ENCODE peak calls at places on chromosomes 4 and X, in seven cellular contexts. L is prostate gland, X is coronary artery, Y is GM23248, M is stomach, T is lower lobe of right lung, E is lung. V is an unnamed sample.

GRCh38 chr4:85611661-85612060 is 136.7 kb downstream of the ARHGAP24 start:
- DNase-seq in L (no peak), X (no peak), Y (no peak), M (no peak), T (no peak), E (no peak), V (no peak)

GRCh38 chrX:74924449-74925209 is 623 bp downstream of the NEXMIF start:
- DNase-seq in L (peak; percentile 46), X (no peak), Y (peak; percentile 12), M (peak; percentile 59), T (peak; percentile 63), E (peak; percentile 33), V (peak; percentile 45)

GRCh38 chr4:122647656-122648055 is 26.8 kb upstream of the IL21 start:
- DNase-seq in L (no peak), X (no peak), Y (no peak), M (no peak), T (no peak), E (no peak), V (no peak)

GRCh38 chr4:159239534-159239933 is 136.7 kb downstream of the RAPGEF2 start:
- DNase-seq in L (no peak), X (no peak), Y (no peak), M (no peak), T (no peak), E (no peak), V (no peak)

GRCh38 chrX:85020216-85020615 is 16.5 kb downstream of the APOOL start:
- DNase-seq in L (no peak), X (no peak), Y (no peak), M (no peak), T (no peak), E (no peak), V (no peak)

GRCh38 chr4:17111959-17112659 is 213.7 kb upstream of the LDB2 start:
- DNase-seq in L (no peak), X (no peak), Y (peak; percentile 21), M (no peak), T (no peak), E (peak; percentile 26), V (peak; percentile 65)

GRCh38 chrX:111262086-111262485 is 8.2 kb downstream of the CAPN6 start:
- DNase-seq in L (no peak), X (no peak), Y (no peak), M (no peak), T (no peak), E (no peak), V (no peak)

GRCh38 chr4:27148211-27148895 is 287.7 kb downstream of the STIM2 start:
- DNase-seq in L (no peak), X (no peak), Y (peak; percentile 47), M (no peak), T (no peak), E (no peak), V (no peak)

GRCh38 chrX:118519411-118520205 is 24.0 kb downstream of the DOCK11 start:
- DNase-seq in L (no peak), X (no peak), Y (peak; percentile 71), M (no peak), T (no peak), E (no peak), V (no peak)

GRCh38 chr4:73855406-73855805 is 2.3 kb downstream of the PF4V1 start:
- DNase-seq in L (no peak), X (no peak), Y (no peak), M (no peak), T (no peak), E (no peak), V (no peak)

GRCh38 chr4:81676552-81676951 is 204.8 kb upstream of the RASGEF1B start:
- DNase-seq in L (no peak), X (no peak), Y (no peak), M (no peak), T (no peak), E (no peak), V (no peak)
- H3K27ac ChIP-seq in L (no peak overlapping the region), X (no peak overlapping the region), Y (no peak overlapping the region), M (no peak overlapping the region), T (no peak overlapping the region), E (no peak overlapping the region), V (no peak overlapping the region)

DNA sequence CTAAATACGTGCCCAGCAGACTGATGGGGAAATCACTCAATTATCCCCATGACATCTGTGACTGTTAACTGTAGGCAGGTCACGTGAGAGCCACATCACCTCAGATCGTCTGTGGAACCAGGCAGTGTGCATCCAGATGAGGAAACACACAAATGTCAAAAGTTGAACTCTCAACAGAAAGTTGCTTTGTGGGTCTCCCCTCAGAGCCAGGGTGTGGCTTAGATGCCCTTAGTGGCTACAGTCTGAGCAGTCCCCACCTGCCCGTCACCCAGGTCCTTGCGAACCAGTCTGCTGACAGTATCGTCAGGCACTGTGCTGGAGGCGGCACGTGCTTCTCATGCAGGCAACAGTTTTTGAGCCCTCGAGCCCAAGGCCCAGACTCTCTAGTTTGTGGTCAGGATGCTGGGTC is 10.8 kb downstream of the TMEM187 start:
- DNase-seq in L (no peak), X (no peak), Y (no peak), M (no peak), T (no peak), E (no peak), V (no peak)
- H3K4me3 ChIP-seq in L (no peak overlapping the region), X (no peak overlapping the region), Y (no peak overlapping the region), M (no peak overlapping the region), T (no peak overlapping the region), E (no peak overlapping the region), V (no peak overlapping the region)

GRCh38 chr4:3192188-3192587 is 56.8 kb upstream of the MSANTD1 start:
- DNase-seq in L (no peak), X (peak; percentile 54), Y (no peak), M (no peak), T (no peak), E (no peak), V (no peak)
- H3K27ac ChIP-seq in L (no peak overlapping the region), X (no peak overlapping the region), Y (no peak overlapping the region), M (no peak overlapping the region), T (no peak overlapping the region), E (no peak overlapping the region), V (no peak overlapping the region)

DNA sequence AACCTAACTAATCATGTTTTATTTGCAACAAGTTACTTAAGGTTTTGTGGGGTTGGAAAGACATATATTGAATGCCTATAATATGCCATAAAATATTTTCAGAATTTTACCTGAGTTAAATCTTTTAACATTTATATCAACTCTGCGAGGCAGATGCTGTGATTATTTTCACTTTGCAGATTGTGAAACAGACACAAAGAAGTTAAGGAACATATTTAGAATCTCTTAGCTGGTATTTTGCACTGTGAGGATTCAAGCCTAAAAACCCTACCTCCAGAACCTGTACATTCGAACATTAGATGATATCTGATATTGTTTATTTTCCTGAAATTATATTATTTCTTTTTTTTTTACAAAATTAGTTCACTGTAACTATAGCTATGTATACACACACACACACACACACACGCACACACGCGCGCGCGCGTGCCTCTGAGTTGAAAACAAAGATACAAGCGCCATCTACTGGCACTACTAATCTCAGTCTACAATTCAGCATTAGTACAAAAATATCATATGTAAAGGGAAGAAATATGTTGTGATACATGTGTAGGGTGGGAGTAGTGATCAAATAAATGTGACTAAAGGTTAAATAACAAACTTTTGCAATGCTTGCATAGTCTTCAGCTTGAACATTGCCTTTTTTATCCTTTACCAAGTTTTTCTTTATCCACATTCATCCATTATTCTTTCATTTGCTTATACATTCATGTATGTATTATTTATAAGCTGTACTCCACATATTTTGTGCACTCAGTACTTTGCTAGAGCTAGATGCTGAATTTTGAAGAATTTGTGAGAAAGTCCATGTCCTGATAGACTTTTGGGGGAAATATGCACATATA is 61.5 kb downstream of the ANXA10 start:
- DNase-seq in L (peak; percentile 73), X (no peak), Y (peak; percentile 80), M (peak; percentile 85), T (peak; percentile 87), E (peak; percentile 71), V (peak; percentile 81)
- H3K4me3 ChIP-seq in L (no peak overlapping the region), X (peak overlapping the region; percentile 48), Y (peak overlapping the region; percentile 64), M (peak overlapping the region; percentile 10), T (peak overlapping the region; percentile 37), E (no peak overlapping the region), V (peak overlapping the region; percentile 20)

V was measured in A673.